ENCODE peak calls at places on chromosomes 2 and 18, in five cellular contexts. G, R, K, D and E are unnamed samples.

GRCh38 chr18:5582054-5582453 is 38.3 kb upstream of the EPB41L3 start:
- DNase-seq in G (no peak), R (no peak), K (peak; percentile 63), D (no peak), E (no peak)

GRCh38 chr2:109450574-109451265 is 163.0 kb downstream of the SEPTIN10 start:
- DNase-seq in G (no peak), R (no peak), K (no peak), D (no peak), E (no peak)

GRCh38 chr18:27712066-27712465 is 464.9 kb downstream of the CDH2 start:
- DNase-seq in G (no peak), R (peak; percentile 38), K (no peak), D (no peak), E (no peak)

GRCh38 chr2:100882645-100883613 is 63.0 kb downstream of the NPAS2 start:
- DNase-seq in G (no peak), R (no peak), K (no peak), D (no peak), E (no peak)

GRCh38 chr18:64055019-64055418 is 85.1 kb downstream of the SERPINB8 start:
- DNase-seq in G (no peak), R (peak; percentile 32), K (no peak), D (no peak), E (no peak)

GRCh38 chr2:159891917-159892691 is 94.1 kb upstream of the CD302 start:
- DNase-seq in G (peak; percentile 9), R (no peak), K (peak; percentile 33), D (no peak), E (no peak)

GRCh38 chr2:234135750-234136221 is 85.3 kb downstream of the SPP2 start:
- DNase-seq in G (no peak), R (peak; percentile 66), K (peak; percentile 90), D (peak; percentile 7), E (peak; percentile 50)

GRCh38 chr2:10494351-10495066 is 46.4 kb upstream of the ODC1 start:
- DNase-seq in G (no peak), R (no peak), K (no peak), D (no peak), E (no peak)

GRCh38 chr2:182499706-182500470 is 73.1 kb upstream of the PDE1A start:
- DNase-seq in G (no peak), R (no peak), K (peak; percentile 24), D (no peak), E (no peak)

GRCh38 chr2:13545320-13545719 is 828.6 kb downstream of the TRIB2 start:
- DNase-seq in G (no peak), R (no peak), K (no peak), D (no peak), E (no peak)

GRCh38 chr2:1516798-1517060 is 103.5 kb downstream of the TPO start:
- DNase-seq in G (no peak), R (no peak), K (no peak), D (no peak), E (no peak)

GRCh38 chr2:88235987-88236386 is 65.8 kb downstream of the THNSL2 start:
- DNase-seq in G (no peak), R (no peak), K (no peak), D (no peak), E (no peak)

GRCh38 chr2:81528852-81529480 is 1224.4 kb upstream of the LRRTM1 start:
- DNase-seq in G (no peak), R (no peak), K (no peak), D (no peak), E (no peak)

GRCh38 chr2:235031686-235032373 is 80.0 kb downstream of the SH3BP4 start:
- DNase-seq in G (no peak), R (no peak), K (no peak), D (no peak), E (no peak)

GRCh38 chr2:97900806-97901205 is 94.9 kb downstream of the TMEM131 start:
- DNase-seq in G (no peak), R (no peak), K (no peak), D (no peak), E (no peak)

GRCh38 chr2:180524458-180524857 is 455.9 kb upstream of the UBE2E3 start:
- DNase-seq in G (no peak), R (no peak), K (peak; percentile 2), D (no peak), E (no peak)

GRCh38 chr18:22691988-22692710 is 241.0 kb upstream of the RBBP8 start:
- DNase-seq in G (no peak), R (no peak), K (peak; percentile 58), D (no peak), E (no peak)

GRCh38 chr2:29803541-29803940 is 117.8 kb downstream of the ALK start:
- DNase-seq in G (no peak), R (no peak), K (no peak), D (no peak), E (no peak)

GRCh38 chr2:239539776-239540100 is 138.9 kb upstream of the HDAC4 start:
- DNase-seq in G (no peak), R (no peak), K (no peak), D (no peak), E (no peak)